ENCODE peak calls at places on chromosomes 11 and 22, in seven cellular contexts. J is GM12892, I is HepG2, K is SK-N-SH, G is H1, Z is K562, Y is GM12878. R is an unnamed sample.

GRCh38 chr11:1342946-1343345 is 33.5 kb upstream of the TOLLIP start:
- DNase-seq in J (no peak), I (no peak), K (no peak), G (no peak), Z (no peak), Y (no peak), R (no peak)

GRCh38 chr11:65428578-65429068 is 6.0 kb downstream of the NEAT1 start:
- DNase-seq in J (no peak), I (no peak), K (no peak), G (no peak), Z (no peak), Y (no peak), R (no peak)

GRCh38 chr22:46551996-46552395 is 14.6 kb upstream of the CELSR1 start:
- DNase-seq in J (no peak), I (no peak), K (no peak), G (no peak), Z (no peak), Y (no peak), R (no peak)

GRCh38 chr11:77374108-77374507 is 72.6 kb upstream of the GDPD4 start:
- DNase-seq in J (no peak), I (no peak), K (no peak), G (no peak), Z (no peak), Y (no peak), R (no peak)

GRCh38 chr11:84524422-84525051 is 1102.6 kb downstream of the DLG2 start:
- DNase-seq in J (no peak), I (no peak), K (peak), G (no peak), Z (no peak), Y (no peak), R (no peak)

GRCh38 chr11:121762820-121763219 is 310.1 kb upstream of the SORL1-AS1 start:
- DNase-seq in J (no peak), I (no peak), K (peak), G (no peak), Z (no peak), Y (no peak), R (no peak)

GRCh38 chr11:78768947-78769346 is 194.3 kb upstream of the NARS2 start:
- DNase-seq in J (no peak), I (no peak), K (no peak), G (no peak), Z (no peak), Y (no peak), R (no peak)

GRCh38 chr11:45272701-45273100 is 13.4 kb downstream of the SYT13 start:
- DNase-seq in J (no peak), I (no peak), K (no peak), G (no peak), Z (no peak), Y (no peak), R (no peak)

GRCh38 chr22:37636186-37636948 is 3.1 kb upstream of the SH3BP1 start:
- DNase-seq in J (no peak), I (no peak), K (no peak), G (no peak), Z (no peak), Y (no peak), R (no peak)

GRCh38 chr11:128164090-128164741 is 423.1 kb downstream of the ETS1 start:
- DNase-seq in J (no peak), I (no peak), K (no peak), G (no peak), Z (no peak), Y (no peak), R (no peak)

GRCh38 chr11:4464216-4465159 is 15.4 kb downstream of the OR52K2 start:
- DNase-seq in J (no peak), I (no peak), K (no peak), G (no peak), Z (no peak), Y (no peak), R (no peak)

GRCh38 chr11:76603202-76603601 is 67.3 kb downstream of the LRRC32 start:
- DNase-seq in J (no peak), I (no peak), K (peak), G (no peak), Z (no peak), Y (no peak), R (no peak)

GRCh38 chr11:23723861-23724260 is 773.0 kb upstream of the LUZP2 start:
- DNase-seq in J (no peak), I (no peak), K (no peak), G (no peak), Z (no peak), Y (peak), R (no peak)

GRCh38 chr22:33883561-33883960 is 36.7 kb downstream of the LARGE1 start:
- DNase-seq in J (no peak), I (no peak), K (no peak), G (no peak), Z (no peak), Y (peak), R (no peak)

GRCh38 chr11:35343033-35343598 is 76.2 kb downstream of the SLC1A2 start:
- DNase-seq in J (no peak), I (no peak), K (no peak), G (no peak), Z (peak), Y (no peak), R (no peak)

GRCh38 chr22:31140746-31141145 is 438 bp upstream of the PLA2G3 start:
- DNase-seq in J (no peak), I (no peak), K (peak), G (no peak), Z (no peak), Y (no peak), R (no peak)

GRCh38 chr11:83019888-83020579 is 51.7 kb downstream of the RAB30 start:
- DNase-seq in J (no peak), I (no peak), K (no peak), G (no peak), Z (no peak), Y (no peak), R (no peak)
- TF ChIP-seq POLR2AphosphoS5 in J (no peak), I (no peak), K (no peak), G (no peak), Z (no peak), Y (no peak), R (no peak)

GRCh38 chr11:60280412-60280811 is at the start of gene MS4A4A:
- DNase-seq in J (no peak), I (no peak), K (no peak), G (no peak), Z (no peak), Y (no peak), R (no peak)
- TF ChIP-seq TAF1 in J (no peak), I (no peak), K (no peak), G (no peak), Z (no peak), Y (no peak), R (no peak)

GRCh38 chr22:48824673-48825651 is 1002.7 kb downstream of the BRD1 start:
- DNase-seq in J (no peak), I (no peak), K (no peak), G (no peak), Z (no peak), Y (no peak), R (no peak)
- TF ChIP-seq POLR2AphosphoS5 in J (no peak), I (no peak), K (no peak), G (no peak), Z (no peak), Y (no peak), R (no peak)

GRCh38 chr11:47551086-47551485 is 1.8 kb downstream of the CELF1 start:
- DNase-seq in J (peak), I (peak), K (peak), G (no peak), Z (peak), Y (no peak), R (no peak)

GRCh38 chr11:47550288-47551052 is 2.5 kb downstream of the CELF1 start:
- DNase-seq in J (no peak), I (no peak), K (no peak), G (no peak), Z (no peak), Y (no peak), R (no peak)

GRCh38 chr11:47552581-47553416 is at the start of gene CELF1:
- DNase-seq in J (peak), I (peak), K (peak), G (peak), Z (peak), Y (peak), R (peak)

GRCh38 chr11:47553417-47553746 is 450 bp upstream of the CELF1 start:
- DNase-seq in J (no peak), I (no peak), K (no peak), G (no peak), Z (no peak), Y (no peak), R (no peak)

DNA sequence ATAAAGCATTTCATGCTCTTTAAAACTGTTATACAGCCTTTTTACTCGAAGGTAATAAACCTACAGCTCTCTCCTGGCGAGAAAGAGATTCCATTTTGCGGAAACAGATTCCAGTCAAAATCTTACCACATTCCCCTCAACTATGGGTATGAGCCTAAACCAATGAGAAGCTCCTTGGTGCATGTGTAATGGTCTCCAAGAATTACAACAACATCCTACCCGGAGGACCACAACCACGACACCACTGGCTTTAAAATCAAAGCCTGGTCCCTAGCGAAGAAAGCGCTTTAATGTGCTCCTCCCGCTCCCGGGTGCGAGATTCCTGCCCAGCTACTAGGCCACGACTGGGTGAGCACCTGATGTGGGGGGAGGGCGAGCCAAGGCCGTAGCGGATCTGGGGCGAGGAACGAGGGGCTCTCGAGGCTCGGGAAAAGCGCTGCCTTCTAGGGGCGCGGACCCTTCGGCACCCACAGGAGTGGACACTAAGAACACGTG is 799 bp downstream of the CELF1 start:
- DNase-seq in J (no peak), I (peak), K (peak), G (no peak), Z (peak), Y (no peak), R (no peak)
- TF ChIP-seq TAF1 in J (no peak), I (no peak), K (no peak), G (peak), Z (no peak), Y (no peak), R (no peak)

GRCh38 chr11:61357233-61357893 is 4.3 kb downstream of the CYB561A3 start:
- DNase-seq in J (no peak), I (no peak), K (no peak), G (no peak), Z (no peak), Y (peak), R (no peak)
- TF ChIP-seq POLR2AphosphoS5 in J (no peak), I (no peak), K (no peak), G (no peak), Z (no peak), Y (peak), R (no peak)

GRCh38 chr11:61270354-61271070 is 24.6 kb downstream of the VWCE start:
- DNase-seq in J (no peak), I (no peak), K (no peak), G (no peak), Z (no peak), Y (no peak), R (peak)
- TF ChIP-seq TAF1 in J (no peak), I (no peak), K (no peak), G (no peak), Z (no peak), Y (no peak), R (no peak)

GRCh38 chr11:112588252-112588668 is 327.6 kb upstream of the PLET1 start:
- DNase-seq in J (no peak), I (peak), K (peak), G (peak), Z (peak), Y (peak), R (peak)
- TF ChIP-seq POLR2AphosphoS5 in J (no peak), I (no peak), K (no peak), G (no peak), Z (no peak), Y (no peak), R (no peak)